ENCODE peak calls at places on chromosomes 7 and 10, in eight cellular contexts. Z is CD8-positive, alpha-beta T cell; T is pancreas; W is naive thymus-derived CD4-positive, alpha-beta T cell; R is colonic mucosa; N is mesenchymal stem cell; L is tibial artery; O is coronary artery. J is an unnamed sample.

GRCh38 chr10:13120786-13121499 is 21.0 kb downstream of the OPTN start:
- DNase-seq in Z (no peak), T (no peak), W (no peak), R (no peak), N (no peak), L (no peak), O (no peak), J (no peak)

GRCh38 chr7:101586078-101586941 is 42.8 kb downstream of the MYL10 start:
- DNase-seq in Z (no peak), T (no peak), W (no peak), R (peak; percentile 83), N (no peak), L (no peak), O (peak; percentile 53), J (no peak)

GRCh38 chr10:79178614-79179403 is 110.0 kb downstream of the ZMIZ1 start:
- DNase-seq in Z (no peak), T (no peak), W (no peak), R (no peak), N (peak; percentile 87), L (no peak), O (no peak), J (peak; percentile 75)

GRCh38 chr7:1698221-1698620 is 28.1 kb downstream of the ELFN1 start:
- DNase-seq in Z (no peak), T (no peak), W (no peak), R (no peak), N (no peak), L (peak; percentile 13), O (no peak), J (no peak)

GRCh38 chr10:100986952-100987684 is at the start of the genes MRPL43 and TWNK:
- DNase-seq in Z (peak; percentile 82), T (peak; percentile 87), W (peak; percentile 84), R (peak; percentile 91), N (peak; percentile 81), L (peak; percentile 89), O (peak; percentile 89), J (peak; percentile 82)

GRCh38 chr10:72012801-72013200 is 48.6 kb downstream of the CHST3 start:
- DNase-seq in Z (no peak), T (no peak), W (no peak), R (no peak), N (no peak), L (no peak), O (no peak), J (no peak)

GRCh38 chr10:124339951-124340760 is 78.6 kb downstream of the OAT start:
- DNase-seq in Z (no peak), T (no peak), W (no peak), R (no peak), N (peak; percentile 99), L (peak; percentile 86), O (peak; percentile 88), J (peak; percentile 44)

GRCh38 chr10:91415816-91416215 is 5.7 kb downstream of the HECTD2 start:
- DNase-seq in Z (no peak), T (no peak), W (no peak), R (no peak), N (peak; percentile 36), L (no peak), O (no peak), J (no peak)

GRCh38 chr7:7596156-7596555 is 29.5 kb downstream of the MIOS start:
- DNase-seq in Z (no peak), T (no peak), W (no peak), R (no peak), N (no peak), L (no peak), O (no peak), J (no peak)

GRCh38 chr10:14562615-14563214 is 212.0 kb downstream of the FAM107B start:
- DNase-seq in Z (no peak), T (no peak), W (no peak), R (peak; percentile 16), N (peak; percentile 67), L (no peak), O (no peak), J (no peak)

GRCh38 chr10:97169911-97170693 is 15.7 kb downstream of the SLIT1 start:
- DNase-seq in Z (no peak), T (peak; percentile 77), W (no peak), R (peak; percentile 67), N (no peak), L (peak; percentile 57), O (no peak), J (no peak)

GRCh38 chr10:102285134-102285533 is 39.8 kb downstream of the GBF1 start:
- DNase-seq in Z (no peak), T (no peak), W (no peak), R (no peak), N (no peak), L (no peak), O (no peak), J (no peak)

GRCh38 chr10:22133640-22134624 is 83.9 kb downstream of the EBLN1 start:
- DNase-seq in Z (no peak), T (no peak), W (no peak), R (no peak), N (peak; percentile 76), L (no peak), O (no peak), J (no peak)

GRCh38 chr10:95247200-95247880 is 43.5 kb downstream of the PDLIM1 start:
- DNase-seq in Z (no peak), T (no peak), W (no peak), R (no peak), N (peak; percentile 91), L (no peak), O (no peak), J (no peak)

GRCh38 chr10:89476676-89477075 is 58.7 kb downstream of the SLC16A12 start:
- DNase-seq in Z (no peak), T (no peak), W (no peak), R (no peak), N (no peak), L (no peak), O (no peak), J (peak; percentile 61)

GRCh38 chr7:85796956-85797355 is 610.1 kb upstream of the SEMA3D start:
- DNase-seq in Z (no peak), T (no peak), W (no peak), R (no peak), N (no peak), L (no peak), O (no peak), J (no peak)

GRCh38 chr7:74233655-74234280 is 20.4 kb downstream of the RFC2 start:
- DNase-seq in Z (no peak), T (no peak), W (no peak), R (no peak), N (peak; percentile 98), L (no peak), O (no peak), J (no peak)

GRCh38 chr7:303884-304573 is 14.1 kb downstream of the FOXL3 start:
- DNase-seq in Z (no peak), T (peak; percentile 45), W (no peak), R (no peak), N (no peak), L (peak; percentile 51), O (no peak), J (peak; percentile 29)

GRCh38 chr7:155448632-155449007 is 9.3 kb upstream of the EN2 start:
- DNase-seq in Z (no peak), T (peak; percentile 60), W (no peak), R (no peak), N (no peak), L (no peak), O (no peak), J (no peak)

GRCh38 chr7:15495170-15495569 is 66.6 kb downstream of the AGMO start:
- DNase-seq in Z (no peak), T (no peak), W (no peak), R (no peak), N (no peak), L (no peak), O (no peak), J (no peak)

DNA sequence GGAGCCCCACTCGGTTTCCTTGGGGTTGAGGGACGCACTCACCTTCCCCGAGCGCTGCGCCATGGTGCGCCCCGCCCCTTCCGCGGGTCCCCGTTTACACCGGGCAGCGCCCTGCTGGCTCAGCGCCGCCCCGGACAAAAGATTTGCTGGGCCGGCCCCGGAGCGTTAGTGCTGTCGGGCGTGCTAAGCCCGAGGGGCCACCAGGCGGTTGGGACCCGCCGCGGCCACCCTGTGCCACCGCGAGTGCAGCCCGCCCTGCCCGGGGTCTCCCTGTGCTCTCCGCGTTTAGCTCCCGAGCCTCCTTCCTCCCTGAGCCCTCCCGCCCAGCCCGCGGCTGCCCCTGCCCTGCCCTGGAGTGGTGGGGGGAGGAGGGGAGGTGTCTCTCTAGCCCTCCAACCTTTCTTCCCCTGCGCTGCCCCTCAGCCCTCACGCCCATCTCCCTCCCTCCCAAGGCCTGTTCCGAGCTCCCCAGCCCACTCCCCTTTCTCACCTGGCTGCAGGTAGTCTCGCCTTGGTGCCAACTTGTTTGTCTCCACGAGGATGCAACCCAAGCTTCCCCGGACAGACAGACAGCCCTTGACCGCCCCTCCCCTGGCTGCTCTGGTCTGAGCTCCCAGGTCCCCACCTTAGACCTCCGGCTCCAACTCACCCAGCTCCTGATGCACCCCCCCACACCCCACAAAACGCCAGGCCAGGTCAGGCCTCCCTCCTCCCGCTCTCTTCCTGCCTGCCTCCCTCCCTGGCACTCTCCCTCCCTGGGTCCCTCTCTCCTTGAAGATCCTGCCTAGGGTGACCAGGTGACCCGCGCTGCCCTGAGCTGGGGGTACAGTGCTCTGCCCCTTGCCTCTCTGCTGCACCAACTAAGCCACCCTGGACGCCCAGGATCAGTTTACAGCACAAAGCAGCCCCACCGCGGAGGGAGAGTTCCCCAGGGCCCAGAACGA is at the start of gene CRYGN:
- DNase-seq in Z (peak; percentile 39), T (peak; percentile 56), W (peak; percentile 19), R (no peak), N (no peak), L (peak; percentile 68), O (no peak), J (no peak)
- H3K4me3 ChIP-seq in Z (peak within 1 kb of the TSS; percentile 35), T (no peak within 1 kb of the TSS), W (peak within 1 kb of the TSS; percentile 25), R (peak within 1 kb of the TSS; percentile 7), N (peak within 1 kb of the TSS; percentile 17), L (peak within 1 kb of the TSS; percentile 13), O (peak within 1 kb of the TSS; percentile 57), J (peak within 1 kb of the TSS; percentile 8)

GRCh38 chr7:78768859-78769258 is 684.6 kb downstream of the MAGI2 start:
- DNase-seq in Z (no peak), T (no peak), W (no peak), R (no peak), N (peak; percentile 2), L (no peak), O (no peak), J (no peak)
- H3K4me3 ChIP-seq in Z (no peak overlapping the region), T (peak overlapping the region; percentile 29), W (no peak overlapping the region), R (no peak overlapping the region), N (no peak overlapping the region), L (peak overlapping the region; percentile 50), O (peak overlapping the region; percentile 68), J (no peak overlapping the region)

DNA sequence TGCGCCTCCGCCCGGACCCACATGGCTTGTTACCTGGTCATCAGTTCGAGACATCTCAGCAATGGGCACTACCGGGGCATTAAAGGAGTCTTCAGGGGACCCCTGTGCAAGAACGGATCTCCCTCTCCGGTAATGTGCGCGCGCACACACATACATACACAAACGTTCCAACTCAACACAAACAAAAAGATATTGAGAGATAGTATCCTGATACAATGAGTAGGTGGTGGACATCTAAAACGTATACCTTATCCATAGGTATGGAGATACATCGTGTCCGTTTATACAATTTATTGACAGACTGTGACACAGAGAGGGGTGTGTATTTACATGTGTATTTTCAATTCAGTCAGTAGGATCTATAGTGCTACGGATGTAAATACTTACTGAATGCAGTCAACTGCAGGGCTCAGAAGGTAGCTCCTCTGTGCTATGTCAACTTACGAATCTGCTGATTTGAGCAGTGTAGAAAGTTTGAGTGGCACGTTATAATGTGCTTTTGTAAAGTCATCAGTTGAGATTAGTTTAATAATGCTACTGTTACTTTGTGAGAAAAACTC is 536 bp downstream of the ZNF804B start:
- DNase-seq in Z (no peak), T (no peak), W (no peak), R (no peak), N (no peak), L (no peak), O (no peak), J (no peak)
- H3K4me3 ChIP-seq in Z (no peak overlapping the region), T (peak overlapping the region; percentile 48), W (no peak overlapping the region), R (no peak overlapping the region), N (no peak overlapping the region), L (no peak overlapping the region), O (peak overlapping the region; percentile 70), J (no peak overlapping the region)

GRCh38 chr7:32058017-32058416 is 12.2 kb downstream of the PDE1C start:
- DNase-seq in Z (no peak), T (no peak), W (no peak), R (no peak), N (no peak), L (no peak), O (no peak), J (no peak)
- H3K4me3 ChIP-seq in Z (no peak overlapping the region), T (no peak overlapping the region), W (no peak overlapping the region), R (no peak overlapping the region), N (no peak overlapping the region), L (no peak overlapping the region), O (no peak overlapping the region), J (no peak overlapping the region)